ENCODE peak calls at places on chromosome 1, in six cellular contexts. One of them, this sample, is unnamed.

GRCh38 chr1:17825273-17826164 is 70.4 kb downstream of the ACTL8 start:
- DNase-seq in endodermal cell: no peak
- DNase-seq in upper lobe of right lung: peak
- DNase-seq in neural crest cell: no peak
- DNase-seq in mesothelial cell of epicardium: no peak
- DNase-seq in Caco-2: no peak
- DNase-seq in this sample: no peak

GRCh38 chr1:7781923-7782495 is 2.1 kb upstream of the PER3 start:
- DNase-seq in endodermal cell: no peak
- DNase-seq in upper lobe of right lung: no peak
- DNase-seq in neural crest cell: no peak
- DNase-seq in mesothelial cell of epicardium: no peak
- DNase-seq in Caco-2: no peak
- DNase-seq in this sample: peak

GRCh38 chr1:190436615-190437014 is 41.0 kb downstream of the BRINP3 start:
- DNase-seq in endodermal cell: no peak
- DNase-seq in upper lobe of right lung: no peak
- DNase-seq in neural crest cell: no peak
- DNase-seq in mesothelial cell of epicardium: no peak
- DNase-seq in Caco-2: no peak
- DNase-seq in this sample: no peak

GRCh38 chr1:213914351-213914750 is 73.4 kb upstream of the PROX1 start:
- DNase-seq in endodermal cell: peak
- DNase-seq in upper lobe of right lung: no peak
- DNase-seq in neural crest cell: no peak
- DNase-seq in mesothelial cell of epicardium: no peak
- DNase-seq in Caco-2: no peak
- DNase-seq in this sample: no peak

GRCh38 chr1:35047188-35047858 is 15.6 kb upstream of the ZMYM6 start:
- DNase-seq in endodermal cell: no peak
- DNase-seq in upper lobe of right lung: no peak
- DNase-seq in neural crest cell: no peak
- DNase-seq in mesothelial cell of epicardium: no peak
- DNase-seq in Caco-2: no peak
- DNase-seq in this sample: no peak

GRCh38 chr1:49048188-49048587 is 271.5 kb upstream of the BEND5 start:
- DNase-seq in endodermal cell: no peak
- DNase-seq in upper lobe of right lung: no peak
- DNase-seq in neural crest cell: no peak
- DNase-seq in mesothelial cell of epicardium: no peak
- DNase-seq in Caco-2: no peak
- DNase-seq in this sample: no peak

GRCh38 chr1:55214214-55214902 is 806 bp downstream of the USP24 start:
- DNase-seq in endodermal cell: peak
- DNase-seq in upper lobe of right lung: peak
- DNase-seq in neural crest cell: peak
- DNase-seq in mesothelial cell of epicardium: peak
- DNase-seq in Caco-2: peak
- DNase-seq in this sample: peak

GRCh38 chr1:172670316-172670715 is 11.4 kb downstream of the FASLG start:
- DNase-seq in endodermal cell: no peak
- DNase-seq in upper lobe of right lung: no peak
- DNase-seq in neural crest cell: no peak
- DNase-seq in mesothelial cell of epicardium: no peak
- DNase-seq in Caco-2: no peak
- DNase-seq in this sample: no peak

GRCh38 chr1:61754545-61754944 is 12.3 kb downstream of the PATJ start:
- DNase-seq in endodermal cell: no peak
- DNase-seq in upper lobe of right lung: no peak
- DNase-seq in neural crest cell: no peak
- DNase-seq in mesothelial cell of epicardium: no peak
- DNase-seq in Caco-2: peak
- DNase-seq in this sample: no peak

GRCh38 chr1:55768345-55768952 is 553.3 kb upstream of the USP24 start:
- DNase-seq in endodermal cell: no peak
- DNase-seq in upper lobe of right lung: no peak
- DNase-seq in neural crest cell: no peak
- DNase-seq in mesothelial cell of epicardium: no peak
- DNase-seq in Caco-2: no peak
- DNase-seq in this sample: no peak

GRCh38 chr1:157043685-157044084 is 1.9 kb downstream of the ARHGEF11 start:
- DNase-seq in endodermal cell: no peak
- DNase-seq in upper lobe of right lung: no peak
- DNase-seq in neural crest cell: no peak
- DNase-seq in mesothelial cell of epicardium: no peak
- DNase-seq in Caco-2: no peak
- DNase-seq in this sample: no peak

GRCh38 chr1:98305362-98305761 is 356.2 kb upstream of the SNX7 start:
- DNase-seq in endodermal cell: no peak
- DNase-seq in upper lobe of right lung: no peak
- DNase-seq in neural crest cell: no peak
- DNase-seq in mesothelial cell of epicardium: no peak
- DNase-seq in Caco-2: no peak
- DNase-seq in this sample: no peak

GRCh38 chr1:202067188-202067977 is 55.3 kb upstream of the GPR37L1 start:
- DNase-seq in endodermal cell: no peak
- DNase-seq in upper lobe of right lung: no peak
- DNase-seq in neural crest cell: no peak
- DNase-seq in mesothelial cell of epicardium: no peak
- DNase-seq in Caco-2: peak
- DNase-seq in this sample: no peak

GRCh38 chr1:196887515-196888239 is at the start of gene CFHR4:
- DNase-seq in endodermal cell: no peak
- DNase-seq in upper lobe of right lung: no peak
- DNase-seq in neural crest cell: no peak
- DNase-seq in mesothelial cell of epicardium: no peak
- DNase-seq in Caco-2: no peak
- DNase-seq in this sample: no peak

GRCh38 chr1:152495066-152495675 is 15.4 kb upstream of the LCE5A start:
- DNase-seq in endodermal cell: peak
- DNase-seq in upper lobe of right lung: no peak
- DNase-seq in neural crest cell: no peak
- DNase-seq in mesothelial cell of epicardium: no peak
- DNase-seq in Caco-2: peak
- DNase-seq in this sample: no peak
- TF ChIP-seq CTCF in endodermal cell: no peak
- TF ChIP-seq CTCF in upper lobe of right lung: peak
- TF ChIP-seq CTCF in neural crest cell: no peak
- TF ChIP-seq CTCF in mesothelial cell of epicardium: no peak
- TF ChIP-seq CTCF in Caco-2: peak
- TF ChIP-seq CTCF in this sample: peak

GRCh38 chr1:37872692-37873091 is 13.3 kb upstream of the MTF1 start:
- DNase-seq in endodermal cell: no peak
- DNase-seq in upper lobe of right lung: no peak
- DNase-seq in neural crest cell: no peak
- DNase-seq in mesothelial cell of epicardium: no peak
- DNase-seq in Caco-2: no peak
- DNase-seq in this sample: no peak

GRCh38 chr1:37865348-37866119 is 6.1 kb upstream of the MTF1 start:
- DNase-seq in endodermal cell: no peak
- DNase-seq in upper lobe of right lung: no peak
- DNase-seq in neural crest cell: no peak
- DNase-seq in mesothelial cell of epicardium: no peak
- DNase-seq in Caco-2: no peak
- DNase-seq in this sample: no peak

GRCh38 chr1:37866491-37866890 is 7.1 kb upstream of the MTF1 start:
- DNase-seq in endodermal cell: no peak
- DNase-seq in upper lobe of right lung: no peak
- DNase-seq in neural crest cell: no peak
- DNase-seq in mesothelial cell of epicardium: no peak
- DNase-seq in Caco-2: no peak
- DNase-seq in this sample: no peak

GRCh38 chr1:37868466-37868865 is 9.1 kb upstream of the MTF1 start:
- DNase-seq in endodermal cell: no peak
- DNase-seq in upper lobe of right lung: no peak
- DNase-seq in neural crest cell: no peak
- DNase-seq in mesothelial cell of epicardium: no peak
- DNase-seq in Caco-2: no peak
- DNase-seq in this sample: no peak

GRCh38 chr1:37867784-37868183 is 8.4 kb upstream of the MTF1 start:
- DNase-seq in endodermal cell: peak
- DNase-seq in upper lobe of right lung: no peak
- DNase-seq in neural crest cell: no peak
- DNase-seq in mesothelial cell of epicardium: no peak
- DNase-seq in Caco-2: no peak
- DNase-seq in this sample: no peak
- TF ChIP-seq CTCF in endodermal cell: peak
- TF ChIP-seq CTCF in upper lobe of right lung: no peak
- TF ChIP-seq CTCF in neural crest cell: no peak
- TF ChIP-seq CTCF in mesothelial cell of epicardium: no peak
- TF ChIP-seq CTCF in Caco-2: no peak
- TF ChIP-seq CTCF in this sample: no peak

DNA sequence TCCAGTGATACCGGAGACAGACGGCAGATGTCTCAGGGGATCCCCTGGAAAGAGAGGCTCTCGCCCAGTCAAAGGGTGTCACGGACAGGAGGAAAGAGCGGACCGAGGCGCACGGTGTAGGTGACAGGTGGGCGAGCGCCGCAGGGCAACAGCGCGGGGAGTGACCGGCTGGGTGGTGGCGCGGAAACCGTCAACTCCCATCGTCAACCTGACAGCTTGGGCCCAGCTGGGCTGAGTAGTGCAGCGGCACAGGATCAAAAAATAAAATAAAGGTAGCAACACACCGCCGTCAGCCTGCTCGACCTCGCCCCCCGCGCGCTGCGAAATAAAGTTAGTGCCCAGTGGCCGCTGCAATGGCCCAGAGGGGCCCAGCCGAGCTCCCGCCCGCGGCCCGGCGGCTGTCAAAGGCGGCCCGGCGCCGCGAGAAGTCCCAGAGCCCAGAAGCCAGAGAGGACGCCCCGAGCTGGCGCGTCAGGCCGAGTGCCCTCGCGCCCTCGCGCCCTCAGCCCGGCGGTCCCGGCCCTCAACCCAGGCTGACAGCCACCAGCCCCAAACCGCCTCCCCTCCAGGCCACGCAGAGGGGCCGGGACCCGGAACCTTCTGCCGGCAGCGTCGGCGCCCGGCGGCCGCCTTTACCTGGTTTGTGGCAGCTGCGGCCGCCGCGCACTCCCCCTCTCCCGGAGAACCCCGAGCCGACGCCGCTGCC is at the start of gene LYST:
- DNase-seq in endodermal cell: peak
- DNase-seq in upper lobe of right lung: peak
- DNase-seq in neural crest cell: peak
- DNase-seq in mesothelial cell of epicardium: no peak
- DNase-seq in Caco-2: peak
- DNase-seq in this sample: peak
- TF ChIP-seq CTCF in endodermal cell: peak
- TF ChIP-seq CTCF in upper lobe of right lung: peak
- TF ChIP-seq CTCF in neural crest cell: peak
- TF ChIP-seq CTCF in mesothelial cell of epicardium: no peak
- TF ChIP-seq CTCF in Caco-2: peak
- TF ChIP-seq CTCF in this sample: peak

DNA sequence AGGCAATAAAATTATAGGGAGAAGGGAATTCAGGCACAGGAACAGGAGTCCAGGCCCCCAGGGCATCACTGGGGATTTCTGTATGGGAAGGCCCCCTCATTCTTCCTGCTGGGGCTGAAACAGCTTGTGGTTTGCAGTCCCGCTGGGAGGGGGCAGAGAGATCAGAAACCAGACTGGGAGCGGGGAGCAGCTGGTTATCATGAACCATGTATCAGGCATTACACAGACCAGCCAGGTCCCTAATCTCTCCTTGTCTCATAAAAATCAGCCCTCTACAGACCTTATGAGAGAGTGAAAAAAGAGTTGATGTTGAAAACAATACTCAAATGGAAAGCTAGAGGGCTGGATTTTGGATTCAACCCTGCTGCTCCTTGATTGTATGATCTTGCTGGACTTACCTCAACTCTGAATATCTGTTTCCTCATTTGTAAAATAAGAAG is 93.4 kb upstream of the F3 start:
- DNase-seq in endodermal cell: no peak
- DNase-seq in upper lobe of right lung: no peak
- DNase-seq in neural crest cell: no peak
- DNase-seq in mesothelial cell of epicardium: no peak
- DNase-seq in Caco-2: no peak
- DNase-seq in this sample: no peak
- TF ChIP-seq CTCF in endodermal cell: peak
- TF ChIP-seq CTCF in upper lobe of right lung: no peak
- TF ChIP-seq CTCF in neural crest cell: no peak
- TF ChIP-seq CTCF in mesothelial cell of epicardium: no peak
- TF ChIP-seq CTCF in Caco-2: no peak
- TF ChIP-seq CTCF in this sample: no peak

GRCh38 chr1:151281225-151281968 is 702 bp upstream of the ZNF687 start:
- DNase-seq in endodermal cell: peak
- DNase-seq in upper lobe of right lung: peak
- DNase-seq in neural crest cell: peak
- DNase-seq in mesothelial cell of epicardium: peak
- DNase-seq in Caco-2: peak
- DNase-seq in this sample: peak
- TF ChIP-seq CTCF in endodermal cell: peak
- TF ChIP-seq CTCF in upper lobe of right lung: peak
- TF ChIP-seq CTCF in neural crest cell: peak
- TF ChIP-seq CTCF in mesothelial cell of epicardium: peak
- TF ChIP-seq CTCF in Caco-2: no peak
- TF ChIP-seq CTCF in this sample: peak

GRCh38 chr1:47951026-47951425 is 46.2 kb downstream of the TRABD2B start:
- DNase-seq in endodermal cell: no peak
- DNase-seq in upper lobe of right lung: no peak
- DNase-seq in neural crest cell: peak
- DNase-seq in mesothelial cell of epicardium: no peak
- DNase-seq in Caco-2: no peak
- DNase-seq in this sample: no peak

GRCh38 chr1:47948126-47948525 is 49.1 kb downstream of the TRABD2B start:
- DNase-seq in endodermal cell: peak
- DNase-seq in upper lobe of right lung: no peak
- DNase-seq in neural crest cell: no peak
- DNase-seq in mesothelial cell of epicardium: no peak
- DNase-seq in Caco-2: peak
- DNase-seq in this sample: no peak

GRCh38 chr1:47950481-47950880 is 46.7 kb downstream of the TRABD2B start:
- DNase-seq in endodermal cell: no peak
- DNase-seq in upper lobe of right lung: no peak
- DNase-seq in neural crest cell: no peak
- DNase-seq in mesothelial cell of epicardium: no peak
- DNase-seq in Caco-2: no peak
- DNase-seq in this sample: no peak

GRCh38 chr1:47953661-47954060 is 43.5 kb downstream of the TRABD2B start:
- DNase-seq in endodermal cell: no peak
- DNase-seq in upper lobe of right lung: no peak
- DNase-seq in neural crest cell: no peak
- DNase-seq in mesothelial cell of epicardium: no peak
- DNase-seq in Caco-2: no peak
- DNase-seq in this sample: no peak

DNA sequence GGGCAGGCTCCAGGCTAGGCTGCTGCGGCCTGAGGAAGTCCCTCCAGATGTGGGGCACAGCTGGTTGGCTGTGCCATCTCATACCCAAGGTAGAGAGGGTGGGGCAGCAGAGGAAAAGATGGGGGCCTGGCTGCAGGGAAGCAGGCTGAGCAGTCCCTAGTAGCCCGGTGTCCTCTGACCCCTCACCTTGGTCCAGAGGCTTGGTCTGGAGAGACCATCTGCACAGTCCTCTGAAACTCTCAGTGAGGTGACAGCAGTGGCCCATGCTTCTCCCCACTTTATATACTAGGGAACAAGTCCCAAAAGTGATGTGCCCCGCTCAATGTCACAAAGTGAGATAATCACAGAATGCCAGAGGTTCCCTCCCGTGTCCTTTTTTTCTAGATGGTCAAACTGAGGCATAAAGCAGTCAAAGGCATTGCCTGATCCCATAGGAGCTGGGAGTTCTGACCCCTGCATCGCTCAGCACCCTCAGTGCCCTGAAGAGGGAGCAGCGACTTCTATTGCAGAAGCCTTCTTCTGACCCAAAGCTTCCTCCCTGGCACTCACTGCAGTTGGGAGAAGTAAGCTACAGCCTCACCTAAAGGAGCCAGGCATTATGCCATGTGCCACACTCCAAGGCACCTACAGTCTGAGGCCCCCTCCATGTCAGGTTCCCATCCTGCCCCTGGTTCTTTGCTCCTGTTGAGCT is 45.5 kb downstream of the TRABD2B start:
- DNase-seq in endodermal cell: peak
- DNase-seq in upper lobe of right lung: no peak
- DNase-seq in neural crest cell: no peak
- DNase-seq in mesothelial cell of epicardium: no peak
- DNase-seq in Caco-2: no peak
- DNase-seq in this sample: no peak
- TF ChIP-seq CTCF in endodermal cell: peak
- TF ChIP-seq CTCF in upper lobe of right lung: no peak
- TF ChIP-seq CTCF in neural crest cell: no peak
- TF ChIP-seq CTCF in mesothelial cell of epicardium: no peak
- TF ChIP-seq CTCF in Caco-2: peak
- TF ChIP-seq CTCF in this sample: no peak